ENCODE peak calls at places on chromosomes 5 and 9, in nine cellular contexts. A is neural progenitor cell; P is NCI-H1417; N is DMS153; S is amygdala; G is GM12865; T is kidney; Z is brain microvascular endothelial cell; L is effector CD8-positive, alpha-beta T cell. X is an unnamed sample.

GRCh38 chr9:87973791-87974292 is 491 bp downstream of the CDK20 start:
- DNase-seq in A (peak; percentile 54), P (peak; percentile 62), N (no peak), S (no peak), G (no peak), T (no peak), Z (no peak), L (no peak), X (no peak)

GRCh38 chr5:108093186-108093585 is 288.7 kb downstream of the FBXL17 start:
- DNase-seq in A (peak; percentile 20), P (peak; percentile 15), N (no peak), S (no peak), G (peak; percentile 27), T (no peak), Z (no peak), L (no peak), X (no peak)

GRCh38 chr9:3256571-3256970 is 269.2 kb downstream of the RFX3 start:
- DNase-seq in A (no peak), P (no peak), N (no peak), S (no peak), G (no peak), T (no peak), Z (no peak), L (no peak), X (no peak)

GRCh38 chr9:17003576-17004240 is 131.1 kb upstream of the CNTLN start:
- DNase-seq in A (no peak), P (no peak), N (no peak), S (no peak), G (no peak), T (no peak), Z (peak; percentile 44), L (no peak), X (no peak)

GRCh38 chr5:173556142-173557028 is 60.1 kb downstream of the BOD1 start:
- DNase-seq in A (peak; percentile 86), P (peak; percentile 11), N (no peak), S (peak; percentile 26), G (no peak), T (no peak), Z (no peak), L (no peak), X (no peak)

GRCh38 chr9:115673599-115673998 is 480.0 kb upstream of the PAPPA start:
- DNase-seq in A (no peak), P (no peak), N (no peak), S (no peak), G (no peak), T (no peak), Z (peak; percentile 67), L (no peak), X (no peak)

GRCh38 chr5:81035522-81035921 is 75.4 kb downstream of the RASGRF2 start:
- DNase-seq in A (no peak), P (no peak), N (no peak), S (no peak), G (no peak), T (no peak), Z (no peak), L (no peak), X (no peak)

GRCh38 chr5:138989720-138990119 is 114.6 kb upstream of the LRRTM2 start:
- DNase-seq in A (no peak), P (no peak), N (no peak), S (no peak), G (no peak), T (no peak), Z (peak; percentile 50), L (no peak), X (no peak)

GRCh38 chr5:41754857-41755256 is 115.4 kb downstream of the OXCT1 start:
- DNase-seq in A (no peak), P (peak; percentile 9), N (no peak), S (no peak), G (no peak), T (no peak), Z (no peak), L (no peak), X (no peak)

GRCh38 chr5:68420476-68421344 is 205.2 kb downstream of the PIK3R1 start:
- DNase-seq in A (no peak), P (no peak), N (no peak), S (no peak), G (no peak), T (no peak), Z (no peak), L (no peak), X (no peak)

GRCh38 chr9:14415947-14416346 is 102.0 kb upstream of the NFIB start:
- DNase-seq in A (no peak), P (no peak), N (no peak), S (no peak), G (no peak), T (no peak), Z (peak; percentile 70), L (no peak), X (no peak)

GRCh38 chr5:134935711-134936602 is 31.0 kb downstream of the PCBD2 start:
- DNase-seq in A (no peak), P (no peak), N (no peak), S (no peak), G (no peak), T (peak; percentile 27), Z (no peak), L (no peak), X (no peak)

GRCh38 chr5:32500206-32500605 is 55.7 kb upstream of the ZFR start:
- DNase-seq in A (no peak), P (no peak), N (no peak), S (no peak), G (no peak), T (no peak), Z (no peak), L (no peak), X (no peak)

GRCh38 chr9:96476591-96476990 is 26.6 kb downstream of the HABP4 start:
- DNase-seq in A (no peak), P (no peak), N (no peak), S (no peak), G (no peak), T (no peak), Z (no peak), L (no peak), X (no peak)

GRCh38 chr5:63233906-63234305 is 655.3 kb downstream of the LRRC70 start:
- DNase-seq in A (no peak), P (no peak), N (no peak), S (no peak), G (no peak), T (no peak), Z (no peak), L (no peak), X (no peak)

GRCh38 chr9:94011134-94011533 is 56.0 kb upstream of the BARX1 start:
- DNase-seq in A (no peak), P (no peak), N (no peak), S (no peak), G (no peak), T (no peak), Z (no peak), L (no peak), X (no peak)

GRCh38 chr9:116096046-116096445 is 57.5 kb upstream of the PAPPA start:
- DNase-seq in A (no peak), P (no peak), N (no peak), S (no peak), G (no peak), T (no peak), Z (peak; percentile 39), L (no peak), X (no peak)

GRCh38 chr9:126326228-126327015 is at the start of gene MVB12B:
- DNase-seq in A (peak; percentile 86), P (peak; percentile 67), N (no peak), S (peak; percentile 61), G (peak; percentile 5), T (peak; percentile 80), Z (no peak), L (peak; percentile 24), X (no peak)

GRCh38 chr9:115057559-115057958 is 60.4 kb downstream of the TNC start:
- DNase-seq in A (no peak), P (no peak), N (no peak), S (no peak), G (no peak), T (no peak), Z (peak; percentile 38), L (no peak), X (no peak)